ENCODE peak calls at places on chromosomes 4 and X, in five cellular contexts. Y is T follicular helper cell; W is heart left ventricle; A is stimulated activated CD8-positive, alpha-beta memory T cell treated with anti-CD3 and anti-CD28 coated beads, Interleukin-12 subunit alpha, Interleukin-12 subunit beta, amount 100 ng/mL, for 4 hours; L is AG08396. R is an unnamed sample.

GRCh38 chr4:110487873-110488272 is 11.9 kb downstream of the ENPEP start:
- DNase-seq in Y (no peak), A (no peak), L (no peak), W (peak; percentile 16), R (no peak)

GRCh38 chrX:67353651-67354370 is 190.0 kb upstream of the AR start:
- DNase-seq in Y (no peak), W (no peak), A (no peak), L (peak; percentile 6), R (no peak)

GRCh38 chrX:110050885-110051284 is 48.0 kb downstream of the TMEM164 start:
- DNase-seq in W (no peak), Y (no peak), L (no peak), A (no peak), R (no peak)

GRCh38 chr4:113593400-113594230 is 167.9 kb downstream of the CAMK2D start:
- DNase-seq in W (no peak), L (no peak), Y (no peak), A (no peak), R (no peak)

GRCh38 chr4:176011523-176011922 is 54.1 kb upstream of the WDR17 start:
- DNase-seq in Y (no peak), W (no peak), L (no peak), A (no peak), R (no peak)

GRCh38 chrX:9320940-9321339 is 143.9 kb upstream of the TBL1X start:
- DNase-seq in L (no peak), Y (no peak), W (no peak), A (no peak), R (no peak)

GRCh38 chr4:92334716-92335350 is 31.1 kb downstream of the GRID2 start:
- DNase-seq in L (no peak), A (no peak), Y (no peak), W (peak; percentile 11), R (no peak)

GRCh38 chr4:11623726-11624037 is 195.0 kb upstream of the HS3ST1 start:
- DNase-seq in L (no peak), W (peak; percentile 23), A (no peak), Y (no peak), R (peak; percentile 54)

GRCh38 chr4:40241026-40241425 is 44.2 kb downstream of the RHOH start:
- DNase-seq in W (no peak), Y (no peak), L (no peak), A (no peak), R (no peak)

GRCh38 chr4:139535852-139536234 is 20.2 kb downstream of the SETD7 start:
- DNase-seq in W (no peak), L (no peak), Y (no peak), A (no peak), R (no peak)

GRCh38 chr4:147638942-147639341 is 21.7 kb downstream of the TMEM184C start:
- DNase-seq in L (no peak), Y (no peak), A (no peak), W (no peak), R (no peak)

GRCh38 chr4:62814510-62815047 is 1594.7 kb downstream of the TECRL start:
- DNase-seq in W (no peak), Y (no peak), A (no peak), L (no peak), R (no peak)

GRCh38 chr4:141009931-141010330 is 123.3 kb downstream of the RNF150 start:
- DNase-seq in A (no peak), W (no peak), L (no peak), Y (no peak), R (no peak)

GRCh38 chr4:188660796-188661195 is 521.6 kb downstream of the TRIML1 start:
- DNase-seq in L (no peak), Y (no peak), W (no peak), A (no peak), R (no peak)

GRCh38 chr4:15912236-15912635 is 26.3 kb downstream of the FGFBP1 start:
- DNase-seq in L (no peak), W (no peak), Y (no peak), A (no peak), R (no peak)

GRCh38 chrX:18899796-18900380 is 84.0 kb downstream of the PHKA2 start:
- DNase-seq in L (peak; percentile 24), Y (no peak), A (no peak), W (no peak), R (no peak)

GRCh38 chr4:6857009-6857882 is 52.4 kb upstream of the TBC1D14 start:
- DNase-seq in A (no peak), W (no peak), Y (no peak), L (no peak), R (no peak)

GRCh38 chr4:112253382-112254000 is 21.9 kb downstream of the AP1AR start:
- DNase-seq in W (no peak), L (no peak), A (no peak), Y (no peak), R (no peak)

GRCh38 chr4:174437324-174437723 is 85.0 kb downstream of the HPGD start:
- DNase-seq in Y (no peak), W (no peak), L (no peak), A (no peak), R (no peak)

GRCh38 chr4:7842384-7843279 is 97.0 kb downstream of the AFAP1 start:
- DNase-seq in L (peak; percentile 82), A (no peak), Y (no peak), W (peak; percentile 65), R (no peak)

R was measured in Calu3.